ENCODE peak calls at places on chromosome 9, in six cellular contexts. Q is NCI-H226; H is CD8-positive, alpha-beta T cell; B is stimulated activated effector memory CD8-positive, alpha-beta T cell treated with anti-CD3 and anti-CD28 coated beads, Interleukin-12 subunit alpha, Interleukin-12 subunit beta, amount 100 ng/mL, for 72 hours; K is stimulated activated CD4-positive, alpha-beta T cell treated with anti-CD3 and anti-CD28 coated beads, Interleukin-12 subunit alpha, Interleukin-12 subunit beta, amount 100 ng/mL, for 4 hours; T is iPS-NIHi11. Y is an unnamed sample.
A peak's percentile ranks its signal among the peaks of the same experiment; 100 is the strongest.

GRCh38 chr9:81906656-81907055 is 21.6 kb upstream of the SPATA31D4 start:
- DNase-seq in Q (peak; percentile 55), H (no peak), B (no peak), K (no peak), T (no peak), Y (no peak)

GRCh38 chr9:1429328-1429727 is 379.2 kb downstream of the DMRT2 start:
- DNase-seq in Q (no peak), H (no peak), B (no peak), K (no peak), T (peak; percentile 55), Y (peak; percentile 44)

GRCh38 chr9:36029765-36030528 is 6.8 kb upstream of the RECK start:
- DNase-seq in Q (peak; percentile 64), H (no peak), B (no peak), K (no peak), T (no peak), Y (peak; percentile 44)

GRCh38 chr9:76519027-76519835 is 60.2 kb downstream of the GCNT1 start:
- DNase-seq in Q (no peak), H (no peak), B (no peak), K (no peak), T (peak; percentile 25), Y (peak; percentile 80)

GRCh38 chr9:125649315-125649714 is 57.7 kb downstream of the MAPKAP1 start:
- DNase-seq in Q (peak; percentile 83), H (no peak), B (no peak), K (no peak), T (no peak), Y (peak; percentile 17)

GRCh38 chr9:88658311-88658822 is 123.4 kb downstream of the NXNL2 start:
- DNase-seq in Q (peak; percentile 20), H (no peak), B (no peak), K (no peak), T (no peak), Y (no peak)

GRCh38 chr9:95107001-95107749 is 210.3 kb downstream of the FANCC start:
- DNase-seq in Q (no peak), H (no peak), B (no peak), K (no peak), T (no peak), Y (no peak)

GRCh38 chr9:124366476-124367220 is 48.6 kb downstream of the PSMB7 start:
- DNase-seq in Q (peak; percentile 64), H (no peak), B (no peak), K (no peak), T (no peak), Y (peak; percentile 25)

GRCh38 chr9:117034862-117035261 is 347.8 kb downstream of the TRIM32 start:
- DNase-seq in Q (no peak), H (no peak), B (no peak), K (no peak), T (peak; percentile 70), Y (peak; percentile 32)

GRCh38 chr9:97577051-97577450 is 56.1 kb downstream of the TSTD2 start:
- DNase-seq in Q (no peak), H (no peak), B (no peak), K (no peak), T (no peak), Y (no peak)

GRCh38 chr9:12843735-12844134 is 68.9 kb downstream of the LURAP1L start:
- DNase-seq in Q (no peak), H (no peak), B (no peak), K (no peak), T (no peak), Y (no peak)

GRCh38 chr9:93117924-93118862 is 15.9 kb downstream of the NINJ1 start:
- DNase-seq in Q (no peak), H (no peak), B (no peak), K (no peak), T (no peak), Y (no peak)

GRCh38 chr9:131635285-131635684 is 90.0 kb downstream of the PRRT1B start:
- DNase-seq in Q (peak; percentile 92), H (peak; percentile 72), B (no peak), K (peak; percentile 57), T (peak; percentile 75), Y (peak; percentile 86)

GRCh38 chr9:122389799-122390481 is 19.1 kb downstream of the PTGS1 start:
- DNase-seq in Q (no peak), H (no peak), B (no peak), K (no peak), T (peak; percentile 47), Y (no peak)

GRCh38 chr9:34578241-34579096 is 11.1 kb downstream of the CNTFR start:
- DNase-seq in Q (no peak), H (no peak), B (no peak), K (no peak), T (no peak), Y (no peak)

GRCh38 chr9:4086119-4087088 is 213.5 kb downstream of the GLIS3 start:
- DNase-seq in Q (peak; percentile 91), H (no peak), B (no peak), K (no peak), T (no peak), Y (no peak)

GRCh38 chr9:94085062-94085639 is 887 bp downstream of the PTPDC1 start:
- DNase-seq in Q (peak; percentile 38), H (no peak), B (no peak), K (no peak), T (peak; percentile 56), Y (peak; percentile 73)

GRCh38 chr9:111979561-111979960 is 82.9 kb downstream of the UGCG start:
- DNase-seq in Q (no peak), H (no peak), B (no peak), K (no peak), T (no peak), Y (no peak)

GRCh38 chr9:94210616-94211603 is 48.2 kb upstream of the ZNF169 start:
- DNase-seq in Q (peak; percentile 42), H (no peak), B (no peak), K (no peak), T (no peak), Y (no peak)

GRCh38 chr9:85200726-85201402 is 531.3 kb downstream of the NTRK2 start:
- DNase-seq in Q (peak; percentile 32), H (no peak), B (no peak), K (no peak), T (no peak), Y (no peak)

GRCh38 chr9:93950619-93951601 is 4.2 kb downstream of the BARX1 start:
- DNase-seq in Q (no peak), H (no peak), B (no peak), K (no peak), T (no peak), Y (no peak)